ENCODE peak calls at places on chromosomes 4 and X, in nine cellular contexts. K is suprapubic skin, A is GM13976, R is GM13977, V is uterus, T is MCF 10A, X is left lung, Q is K562, I is endothelial cell. G is an unnamed sample.

GRCh38 chrX:133335027-133335426 is 80.3 kb downstream of the GPC4 start:
- DNase-seq in I (peak; percentile 15), Q (peak; percentile 22), T (peak; percentile 59), X (no peak), K (no peak), A (peak; percentile 12), V (peak; percentile 29), R (peak; percentile 9), G (no peak)

GRCh38 chrX:28016823-28017222 is 35.6 kb upstream of the DCAF8L1 start:
- DNase-seq in Q (no peak), K (no peak), A (no peak), T (peak; percentile 62), R (no peak), I (no peak), V (no peak), X (no peak), G (no peak)

GRCh38 chr4:932713-933070 is 432 bp downstream of the TMEM175 start:
- DNase-seq in V (no peak), A (no peak), R (no peak), K (no peak), Q (no peak), I (peak; percentile 43), T (no peak), X (peak; percentile 67), G (no peak)

GRCh38 chr4:87118826-87119225 is 101.6 kb downstream of the KLHL8 start:
- DNase-seq in I (no peak), Q (no peak), R (no peak), X (no peak), K (no peak), T (peak; percentile 28), A (no peak), V (no peak), G (no peak)

GRCh38 chr4:38162240-38162784 is 202.1 kb downstream of the PTTG2 start:
- DNase-seq in I (no peak), Q (no peak), K (no peak), X (no peak), T (peak; percentile 94), V (peak; percentile 49), A (no peak), R (no peak), G (no peak)

GRCh38 chr4:170193496-170193895 is 103.7 kb upstream of the AADAT start:
- DNase-seq in A (no peak), V (no peak), T (no peak), K (no peak), I (no peak), Q (no peak), X (no peak), R (no peak), G (no peak)

GRCh38 chr4:98653890-98654867 is 4.2 kb downstream of the TSPAN5 start:
- DNase-seq in X (no peak), T (peak; percentile 84), R (no peak), K (no peak), I (no peak), Q (no peak), A (no peak), V (peak; percentile 40), G (no peak)

GRCh38 chr4:99468891-99469290 is 33.7 kb upstream of the ADH7 start:
- DNase-seq in K (no peak), Q (no peak), I (no peak), V (no peak), T (no peak), X (no peak), A (no peak), R (no peak), G (no peak)

GRCh38 chr4:15162046-15162445 is 159.8 kb downstream of the CPEB2 start:
- DNase-seq in V (no peak), T (no peak), R (no peak), X (no peak), K (no peak), A (no peak), I (no peak), Q (no peak), G (no peak)

GRCh38 chrX:154374361-154375155 is at the start of gene FLNA:
- DNase-seq in V (peak; percentile 82), A (no peak), Q (no peak), T (no peak), K (no peak), I (peak; percentile 19), X (peak; percentile 87), R (peak; percentile 64), G (peak; percentile 38)

GRCh38 chr4:85500110-85500867 is 25.3 kb downstream of the ARHGAP24 start:
- DNase-seq in A (no peak), X (no peak), Q (no peak), T (peak; percentile 50), I (no peak), R (no peak), V (no peak), K (no peak), G (no peak)

GRCh38 chr4:24007740-24008348 is 118.0 kb upstream of the PPARGC1A start:
- DNase-seq in X (no peak), R (no peak), T (no peak), K (no peak), A (no peak), I (no peak), Q (no peak), V (no peak), G (no peak)

GRCh38 chr4:18185491-18185890 is 163.9 kb upstream of the LCORL start:
- DNase-seq in V (no peak), Q (no peak), X (no peak), I (no peak), A (no peak), T (no peak), K (no peak), R (no peak), G (no peak)

GRCh38 chrX:46574337-46574940 is 874 bp downstream of the CHST7 start:
- DNase-seq in V (no peak), X (peak; percentile 82), K (peak; percentile 65), A (no peak), Q (no peak), T (no peak), I (peak; percentile 47), R (peak; percentile 24), G (peak; percentile 35)

GRCh38 chr4:136713140-136713539 is 819.2 kb downstream of the PCDH18 start:
- DNase-seq in X (no peak), T (peak; percentile 41), I (peak; percentile 8), K (no peak), Q (no peak), R (peak; percentile 5), A (peak; percentile 13), V (no peak), G (no peak)
- TF ChIP-seq CTCF in X (no peak), T (no peak), I (no peak), K (no peak), Q (no peak), R (no peak), A (no peak), V (no peak), G (no peak)

GRCh38 chr4:141347738-141348524 is 127.2 kb downstream of the ZNF330 start:
- DNase-seq in X (no peak), A (no peak), K (no peak), V (no peak), I (no peak), T (peak; percentile 46), Q (no peak), R (no peak), G (no peak)

GRCh38 chr4:141348589-141348988 is 127.9 kb downstream of the ZNF330 start:
- DNase-seq in Q (no peak), V (no peak), X (no peak), T (no peak), R (no peak), I (no peak), K (no peak), A (no peak), G (no peak)

GRCh38 chr4:141350122-141350904 is 129.6 kb downstream of the ZNF330 start:
- DNase-seq in T (peak; percentile 93), K (no peak), A (no peak), Q (no peak), I (no peak), X (peak; percentile 13), R (no peak), V (peak; percentile 37), G (no peak)

GRCh38 chr4:141340458-141340857 is 119.8 kb downstream of the ZNF330 start:
- DNase-seq in T (no peak), V (no peak), Q (no peak), I (no peak), R (no peak), K (no peak), A (no peak), X (no peak), G (no peak)

DNA sequence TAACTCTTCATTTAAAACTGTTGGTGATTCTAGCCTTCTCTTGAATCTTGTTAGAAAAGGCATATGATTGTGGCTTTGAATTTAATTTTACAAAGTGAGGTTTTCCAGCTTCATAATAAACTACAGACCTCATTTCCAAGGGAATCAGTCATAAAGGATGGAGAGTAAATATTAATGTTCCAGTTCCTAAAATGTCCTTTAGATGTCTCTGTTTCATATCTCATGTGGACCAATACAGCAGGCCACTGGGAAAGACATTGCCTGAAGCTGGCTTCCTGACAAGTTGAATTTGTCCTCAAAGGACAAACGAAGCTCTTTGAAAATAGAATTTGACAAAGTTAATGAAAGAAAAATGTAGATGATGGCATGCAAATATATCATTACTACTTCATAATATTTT is 125.4 kb downstream of the ZNF330 start:
- DNase-seq in X (no peak), R (peak; percentile 20), V (peak; percentile 18), T (peak; percentile 66), Q (peak; percentile 16), A (peak; percentile 29), K (no peak), I (no peak), G (no peak)
- TF ChIP-seq CTCF in X (peak; percentile 14), R (peak; percentile 54), V (peak; percentile 58), T (peak; percentile 58), Q (peak; percentile 5), A (no peak), K (peak; percentile 43), I (peak; percentile 41), G (no peak)

DNA sequence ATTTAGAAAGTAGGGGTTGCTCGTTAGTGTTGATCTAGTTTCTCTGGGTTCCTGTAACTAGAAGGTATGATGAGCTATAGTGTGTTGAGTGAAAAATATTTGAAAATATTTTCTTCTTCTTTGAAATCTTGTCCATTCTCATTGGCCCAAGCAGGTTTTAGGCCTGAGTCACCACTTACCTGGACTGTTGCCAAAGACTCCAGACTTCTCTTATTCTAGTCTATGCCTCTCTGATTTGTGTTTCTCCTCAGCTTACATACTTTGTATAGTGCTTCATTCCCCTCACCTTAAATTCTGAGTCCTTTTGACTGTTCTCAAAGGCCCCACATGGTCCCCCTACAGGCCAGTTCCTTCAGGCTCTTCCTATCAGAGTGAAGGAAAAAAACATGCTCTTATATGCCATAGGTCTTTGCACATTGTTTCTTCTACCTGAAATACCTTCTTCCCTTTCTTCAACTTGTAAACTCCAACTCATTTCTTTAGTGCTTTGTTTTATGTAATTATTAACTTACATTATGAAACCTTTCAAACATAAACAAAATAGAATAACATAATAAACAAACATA is 258.2 kb downstream of the PPP1R2C start:
- DNase-seq in K (no peak), R (no peak), T (peak; percentile 70), A (no peak), V (no peak), X (no peak), I (no peak), Q (peak; percentile 3), G (no peak)
- TF ChIP-seq CTCF in K (no peak), R (no peak), T (no peak), A (no peak), V (no peak), X (no peak), I (no peak), Q (no peak), G (no peak)

DNA sequence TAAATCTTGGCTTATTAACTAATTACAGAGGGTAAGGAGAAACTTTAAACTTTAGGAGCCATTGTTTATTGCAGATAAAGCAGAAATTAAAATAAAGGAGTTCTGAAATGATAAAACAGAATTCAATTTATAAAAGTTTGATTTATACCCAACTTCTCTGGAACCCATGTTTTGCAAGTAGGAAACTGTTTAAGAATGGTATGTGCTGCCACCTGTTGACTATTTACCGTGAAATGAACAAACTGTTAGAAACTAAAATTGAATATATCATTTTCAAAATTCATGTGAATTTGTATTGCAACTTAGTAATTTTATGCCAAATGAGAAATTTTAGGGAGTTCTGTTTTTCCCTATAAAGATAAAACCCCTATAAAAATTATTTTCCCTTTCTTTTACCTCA is 11.0 kb upstream of the TBC1D8B start:
- DNase-seq in R (no peak), K (no peak), V (no peak), X (no peak), A (no peak), T (peak; percentile 32), Q (no peak), I (no peak), G (no peak)
- TF ChIP-seq CTCF in R (peak; percentile 43), K (no peak), V (no peak), X (no peak), A (no peak), T (peak; percentile 49), Q (no peak), I (peak; percentile 9), G (no peak)